ENCODE peak calls at places on chromosomes 5 and 9, in eight cellular contexts. K, S, G, U, H, Q, M and Y are unnamed samples.

GRCh38 chr5:5432020-5432707 is 9.7 kb downstream of the ICE1 start:
- DNase-seq in Q (no peak), M (peak; percentile 44), G (no peak), K (peak; percentile 84), H (no peak), S (no peak), U (peak; percentile 75), Y (no peak)

GRCh38 chr9:71353723-71354122 is 232.3 kb upstream of the TRPM3 start:
- DNase-seq in G (no peak), U (no peak), K (peak; percentile 34), Q (no peak), M (no peak), S (no peak), H (no peak), Y (no peak)

GRCh38 chr5:124748687-124749594 is 2.5 kb upstream of the ZNF608 start:
- DNase-seq in K (peak; percentile 94), M (peak; percentile 93), H (peak; percentile 89), S (peak; percentile 88), G (peak; percentile 74), U (peak; percentile 96), Q (peak; percentile 96), Y (peak; percentile 92)

GRCh38 chr9:86341007-86341491 is 13.2 kb downstream of the TUT7 start:
- DNase-seq in Q (peak; percentile 44), S (no peak), H (no peak), M (peak; percentile 28), U (peak; percentile 34), G (peak; percentile 64), K (peak; percentile 32), Y (no peak)

GRCh38 chr9:121927081-121927480 is 166.0 kb downstream of the TTLL11 start:
- DNase-seq in K (no peak), U (no peak), Q (no peak), M (no peak), S (no peak), G (no peak), H (no peak), Y (no peak)

GRCh38 chr9:10228082-10228481 is 384.7 kb downstream of the PTPRD start:
- DNase-seq in G (no peak), S (no peak), H (no peak), K (no peak), U (no peak), Q (no peak), M (no peak), Y (no peak)

GRCh38 chr5:159319822-159320221 is 10.5 kb downstream of the IL12B start:
- DNase-seq in H (no peak), G (no peak), K (no peak), M (no peak), Q (no peak), U (no peak), S (no peak), Y (no peak)

GRCh38 chr9:102922526-102922925 is 72.6 kb upstream of the CYLC2 start:
- DNase-seq in M (no peak), K (no peak), S (no peak), G (no peak), Q (no peak), H (no peak), U (no peak), Y (no peak)

GRCh38 chr5:54148062-54148461 is 162.3 kb downstream of the ARL15 start:
- DNase-seq in M (peak; percentile 45), G (no peak), K (peak; percentile 32), U (peak; percentile 52), Q (no peak), H (no peak), S (no peak), Y (no peak)

GRCh38 chr5:62354028-62354874 is 48.2 kb downstream of the KIF2A start:
- DNase-seq in Q (peak; percentile 79), G (no peak), H (peak; percentile 21), K (peak; percentile 74), S (peak; percentile 60), U (peak; percentile 85), M (peak; percentile 74), Y (peak; percentile 34)

GRCh38 chr5:173472784-173473278 is 143.6 kb downstream of the BOD1 start:
- DNase-seq in K (peak; percentile 58), M (peak; percentile 67), Q (no peak), U (peak; percentile 60), H (no peak), G (peak; percentile 35), S (peak; percentile 14), Y (peak; percentile 49)

GRCh38 chr5:173468821-173469251 is 140.6 kb upstream of the STC2 start:
- DNase-seq in S (no peak), G (peak; percentile 9), U (peak; percentile 46), K (no peak), H (no peak), Q (no peak), M (no peak), Y (no peak)

GRCh38 chr5:173473293-173473692 is 143.2 kb downstream of the BOD1 start:
- DNase-seq in U (peak; percentile 40), Q (no peak), G (peak; percentile 29), K (peak; percentile 39), S (no peak), M (no peak), H (no peak), Y (no peak)

GRCh38 chr5:173474881-173475287 is 141.6 kb downstream of the BOD1 start:
- DNase-seq in M (peak; percentile 79), H (no peak), Q (no peak), G (peak; percentile 34), S (no peak), U (peak; percentile 76), K (peak; percentile 90), Y (no peak)

GRCh38 chr5:173472164-173472563 is 143.9 kb upstream of the STC2 start:
- DNase-seq in K (peak; percentile 97), Q (no peak), H (peak; percentile 83), G (peak; percentile 87), M (peak; percentile 99), S (peak; percentile 80), U (peak; percentile 98), Y (peak; percentile 98)
- H3K4me3 ChIP-seq in K (no peak overlapping the region), Q (no peak overlapping the region), H (no peak overlapping the region), G (no peak overlapping the region), M (no peak overlapping the region), S (no peak overlapping the region), U (no peak overlapping the region), Y (no peak overlapping the region)

GRCh38 chr9:99000480-99001395 is 57.0 kb downstream of the COL15A1 start:
- DNase-seq in S (peak; percentile 66), K (peak; percentile 84), H (no peak), G (peak; percentile 59), Q (peak; percentile 70), U (peak; percentile 93), M (peak; percentile 76), Y (no peak)
- TF ChIP-seq CTCF in S (peak; percentile 61), K (peak; percentile 85), H (peak; percentile 80), G (peak; percentile 80), Q (peak; percentile 73), U (peak; percentile 96), M (peak; percentile 88), Y (peak; percentile 83)

DNA sequence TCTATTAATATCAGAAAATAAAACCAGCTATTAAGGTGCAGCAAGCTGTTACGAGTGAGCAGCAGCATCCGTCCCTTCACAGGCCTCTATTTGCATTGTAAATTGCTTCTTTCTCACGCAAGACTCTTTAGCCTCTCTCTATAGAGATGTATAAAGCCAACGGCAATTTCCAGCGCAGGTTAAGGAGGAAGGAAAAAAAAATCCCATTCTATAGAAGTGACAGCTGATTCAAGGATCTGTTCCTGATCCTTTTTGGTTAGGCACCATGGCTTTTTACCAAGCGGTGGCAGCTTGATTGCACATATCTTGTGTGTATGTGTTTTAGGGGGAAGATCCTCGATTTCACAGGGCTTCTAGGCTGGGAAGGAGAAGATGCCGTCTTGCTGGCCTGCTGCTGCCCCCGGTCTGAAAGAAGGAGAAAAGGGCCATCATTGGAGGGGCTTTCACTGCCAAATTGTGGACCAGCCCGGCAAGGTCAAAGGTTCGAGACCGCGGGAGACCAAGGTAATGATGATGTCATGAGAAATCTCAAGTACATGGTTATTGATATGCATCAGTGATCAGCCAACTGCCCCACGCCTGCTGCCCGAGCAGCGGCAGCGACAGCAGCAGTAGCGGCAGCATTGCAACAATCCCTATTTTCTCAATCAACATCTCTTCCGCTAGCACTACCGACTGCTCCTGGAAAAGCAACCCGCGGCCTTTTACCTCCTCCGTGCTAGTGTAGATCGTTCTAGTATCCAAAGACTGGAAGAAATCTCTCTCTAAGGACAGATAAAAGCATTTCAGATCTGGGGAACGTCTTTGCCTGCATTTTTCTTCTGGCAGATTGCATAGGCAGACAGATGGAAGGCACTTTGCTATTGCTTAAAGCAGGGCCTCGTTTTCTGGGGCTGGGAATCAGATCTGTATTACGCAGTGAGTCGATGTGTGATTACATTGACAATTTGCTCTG is 215.5 kb downstream of the MEF2C start:
- DNase-seq in K (no peak), S (no peak), M (no peak), G (no peak), Q (peak; percentile 59), U (no peak), H (no peak), Y (no peak)
- H3K4me3 ChIP-seq in K (peak overlapping the region; percentile 17), S (no peak overlapping the region), M (peak overlapping the region; percentile 53), G (no peak overlapping the region), Q (peak overlapping the region; percentile 69), U (peak overlapping the region; percentile 48), H (no peak overlapping the region), Y (no peak overlapping the region)

GRCh38 chr9:108756746-108757490 is 98.9 kb downstream of the ACTL7B start:
- DNase-seq in G (no peak), H (no peak), Q (no peak), U (peak; percentile 14), K (no peak), S (no peak), M (no peak), Y (no peak)
- TF ChIP-seq CTCF in G (peak; percentile 54), H (peak; percentile 25), Q (no peak), U (peak; percentile 54), K (peak; percentile 27), S (no peak), M (no peak), Y (peak; percentile 57)

GRCh38 chr9:130837002-130837511 is 2.0 kb downstream of the ABL1 start:
- DNase-seq in G (no peak), U (peak; percentile 34), Q (no peak), H (no peak), S (no peak), K (peak; percentile 66), M (peak; percentile 62), Y (no peak)
- H3K4me3 ChIP-seq in G (peak overlapping the region; percentile 72), U (peak overlapping the region; percentile 80), Q (no peak overlapping the region), H (peak overlapping the region; percentile 84), S (no peak overlapping the region), K (peak overlapping the region; percentile 60), M (peak overlapping the region; percentile 91), Y (peak overlapping the region; percentile 89)

DNA sequence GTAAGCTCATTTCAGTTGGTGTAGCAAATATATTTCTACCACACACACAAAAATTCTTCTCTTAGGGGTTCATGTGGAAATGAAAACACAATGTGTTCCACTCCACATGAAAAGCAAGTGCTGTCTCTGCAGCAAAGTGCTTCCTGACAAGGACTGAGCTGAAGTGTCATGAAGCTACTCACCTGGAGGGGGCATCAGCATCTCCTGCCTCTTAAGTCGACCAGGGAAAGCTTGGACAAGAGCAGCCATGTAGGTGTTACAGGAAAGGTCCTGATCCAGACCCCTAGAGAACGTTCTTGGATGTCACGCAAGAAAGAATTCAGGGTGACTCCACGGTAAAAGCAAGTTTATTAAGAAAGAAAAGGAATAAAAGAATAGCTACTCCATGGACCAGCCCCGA is 62.8 kb downstream of the SV2C start:
- DNase-seq in K (no peak), S (no peak), H (no peak), G (no peak), U (peak; percentile 1), M (no peak), Q (peak; percentile 68), Y (no peak)
- TF ChIP-seq CTCF in K (no peak), S (no peak), H (peak; percentile 36), G (peak; percentile 39), U (peak; percentile 6), M (no peak), Q (peak; percentile 48), Y (no peak)